ENCODE peak calls at places on chromosomes 1 and 21, in four cellular contexts. M is K562, E is HepG2, O is GM12878. G is an unnamed sample.

GRCh38 chr1:242147096-242147976 is 148.4 kb upstream of the MAP1LC3C start:
- DNase-seq in O (no peak), E (no peak), M (no peak), G (no peak)

GRCh38 chr1:150550222-150551048 is 1.2 kb downstream of the ADAMTSL4 start:
- DNase-seq in E (no peak), M (peak), O (no peak), G (no peak)

GRCh38 chr1:121417289-121417955 is 232.6 kb downstream of the SRGAP2C start:
- DNase-seq in M (no peak), E (no peak), O (no peak), G (no peak)

GRCh38 chr1:168084396-168085231 is 52.1 kb downstream of the GPR161 start:
- DNase-seq in M (peak), O (no peak), E (peak), G (peak)

GRCh38 chr1:228898582-228898992 is 163.3 kb downstream of the RHOU start:
- DNase-seq in E (no peak), M (no peak), O (no peak), G (no peak)

GRCh38 chr1:52674497-52675384 is 23.4 kb downstream of the COA7 start:
- DNase-seq in O (no peak), M (peak), E (no peak), G (no peak)

GRCh38 chr1:242784807-242785206 is 260.3 kb upstream of the PLD5 start:
- DNase-seq in E (no peak), O (no peak), M (no peak), G (no peak)

GRCh38 chr1:2231667-2232254 is 3.6 kb downstream of the SKI start:
- DNase-seq in M (peak), E (peak), O (no peak), G (no peak)

GRCh38 chr1:245807306-245807705 is 652.5 kb downstream of the KIF26B start:
- DNase-seq in E (no peak), M (no peak), O (peak), G (no peak)

GRCh38 chr1:169833179-169833901 is 38.6 kb upstream of the METTL18 start:
- DNase-seq in O (no peak), M (no peak), E (no peak), G (no peak)

GRCh38 chr1:94335950-94336349 is 82.2 kb upstream of the ABCD3 start:
- DNase-seq in M (peak), E (peak), O (no peak), G (peak)

GRCh38 chr1:166843322-166843721 is 4.0 kb downstream of the POGK start:
- DNase-seq in O (no peak), M (no peak), E (no peak), G (no peak)

GRCh38 chr1:3318329-3318728 is 136.1 kb upstream of the ARHGEF16 start:
- DNase-seq in E (no peak), O (no peak), M (no peak), G (no peak)

GRCh38 chr1:186082235-186082937 is 292.7 kb downstream of the TPR start:
- DNase-seq in M (peak), O (peak), E (peak), G (peak)

GRCh38 chr1:169698976-169699375 is 12.4 kb downstream of the SELL start:
- DNase-seq in O (no peak), E (no peak), M (no peak), G (no peak)

GRCh38 chr1:213586609-213586972 is 401.2 kb upstream of the PROX1 start:
- DNase-seq in E (peak), M (no peak), O (no peak), G (no peak)

GRCh38 chr1:6098303-6099215 is 52.9 kb downstream of the KCNAB2 start:
- DNase-seq in O (no peak), M (no peak), E (no peak), G (no peak)

GRCh38 chr1:165880993-165881392 is 53.6 kb downstream of the UCK2 start:
- DNase-seq in M (no peak), E (no peak), O (no peak), G (no peak)

GRCh38 chr21:40635336-40635735 is 211.6 kb downstream of the DSCAM start:
- DNase-seq in M (no peak), O (no peak), E (no peak), G (no peak)
- TF ChIP-seq SP1 in M (no peak), O (no peak), E (no peak), G (no peak)

GRCh38 chr1:118948796-118949195 is 39.3 kb downstream of the TBX15 start:
- DNase-seq in O (no peak), M (no peak), E (no peak), G (no peak)

GRCh38 chr1:118949317-118949716 is 38.8 kb downstream of the TBX15 start:
- DNase-seq in M (no peak), E (no peak), O (no peak), G (no peak)

GRCh38 chr1:118947003-118947765 is 41.0 kb downstream of the TBX15 start:
- DNase-seq in E (no peak), O (no peak), M (no peak), G (no peak)

GRCh38 chr1:118948351-118948750 is 39.8 kb downstream of the TBX15 start:
- DNase-seq in M (no peak), E (no peak), O (no peak), G (no peak)

GRCh38 chr1:118947790-118948189 is 40.4 kb downstream of the TBX15 start:
- DNase-seq in M (no peak), O (no peak), E (no peak), G (no peak)
- TF ChIP-seq ZBTB33 in M (no peak), O (no peak), E (no peak), G (no peak)

DNA sequence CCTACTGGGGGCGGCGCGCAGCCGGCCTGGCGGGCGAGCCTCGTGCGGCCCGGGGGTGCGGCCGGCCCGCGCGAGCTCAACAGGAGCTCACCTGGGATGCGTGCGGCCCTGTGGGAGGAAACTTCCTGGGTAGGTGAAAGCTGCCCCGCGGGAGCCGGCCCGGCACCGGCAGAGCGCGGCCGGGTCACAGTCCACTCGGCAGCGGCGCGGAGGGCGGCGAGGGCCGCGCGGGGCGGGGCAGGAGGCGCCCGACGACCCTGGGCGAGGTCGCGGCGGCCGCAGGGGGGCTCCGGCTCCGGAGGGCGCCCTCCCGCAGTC is 377 bp downstream of the EPS15 start:
- DNase-seq in O (no peak), E (peak), M (peak), G (no peak)
- TF ChIP-seq SP1 in O (no peak), E (no peak), M (no peak), G (no peak)

GRCh38 chr21:25944672-25945213 is 210.0 kb downstream of the GABPA start:
- DNase-seq in O (no peak), M (no peak), E (no peak), G (no peak)
- TF ChIP-seq ZBTB33 in O (no peak), M (no peak), E (no peak), G (no peak)